ENCODE peak calls at places on chromosomes 7 and 10, in ten cellular contexts. G is heart right ventricle, Z is PC-9, H is WERI-Rb-1, Q is fibroblast of villous mesenchyme, X is Caco-2, K is heart left ventricle, V is HFF-Myc, M is DND-41, C is cardiac fibroblast. L is an unnamed sample.

GRCh38 chr10:27742195-27742925 is 3.3 kb downstream of the MKX start:
- DNase-seq in M (no peak), H (peak; percentile 38), C (peak; percentile 80), Q (peak; percentile 78), K (peak; percentile 83), Z (no peak), X (peak; percentile 94), G (peak; percentile 61), V (no peak), L (peak; percentile 57)

GRCh38 chr7:129741743-129742213 is 130.3 kb downstream of the NRF1 start:
- DNase-seq in V (no peak), C (no peak), M (no peak), H (peak; percentile 58), Z (no peak), X (no peak), Q (no peak), K (no peak), G (no peak), L (no peak)

GRCh38 chr10:12941966-12942365 is 59.5 kb downstream of the CCDC3 start:
- DNase-seq in C (no peak), V (no peak), M (no peak), Z (no peak), G (no peak), H (no peak), K (no peak), X (no peak), Q (peak; percentile 40), L (no peak)

GRCh38 chr10:63103971-63104409 is 29.1 kb upstream of the NRBF2 start:
- DNase-seq in H (no peak), Z (no peak), K (no peak), X (no peak), V (no peak), M (no peak), Q (no peak), G (no peak), C (no peak), L (no peak)

GRCh38 chr7:73885975-73886798 is 25.2 kb downstream of the TMEM270 start:
- DNase-seq in Z (no peak), K (peak; percentile 79), C (peak; percentile 77), X (no peak), G (no peak), M (no peak), V (no peak), H (no peak), Q (peak; percentile 35), L (no peak)

GRCh38 chr7:24936121-24936824 is 43.7 kb downstream of the OSBPL3 start:
- DNase-seq in H (no peak), Z (peak; percentile 61), C (no peak), V (no peak), X (no peak), Q (no peak), G (no peak), M (no peak), K (no peak), L (no peak)

GRCh38 chr10:104056619-104057273 is 28.9 kb downstream of the COL17A1 start:
- DNase-seq in H (no peak), Z (no peak), G (no peak), C (no peak), Q (no peak), X (no peak), V (no peak), M (no peak), K (no peak), L (no peak)

GRCh38 chr10:32317795-32318194 is 29.2 kb downstream of the EPC1 start:
- DNase-seq in M (no peak), G (no peak), X (no peak), Q (no peak), K (no peak), Z (no peak), V (no peak), C (no peak), H (no peak), L (no peak)

GRCh38 chr10:116729243-116729642 is 13.1 kb downstream of the HSPA12A start:
- DNase-seq in G (no peak), X (no peak), M (no peak), H (no peak), C (no peak), K (no peak), Q (no peak), V (no peak), Z (no peak), L (no peak)

GRCh38 chr7:84055904-84056615 is 138.5 kb downstream of the SEMA3A start:
- DNase-seq in H (no peak), Z (peak; percentile 64), X (no peak), K (no peak), G (no peak), Q (no peak), M (no peak), V (peak; percentile 38), C (no peak), L (no peak)

GRCh38 chr7:28573059-28573553 is 160.8 kb downstream of the CREB5 start:
- DNase-seq in Q (peak; percentile 64), V (peak; percentile 72), M (no peak), X (no peak), K (peak; percentile 58), H (no peak), C (peak; percentile 27), Z (peak; percentile 89), G (peak; percentile 58), L (no peak)

GRCh38 chr10:104300736-104301292 is 31.8 kb downstream of the GSTO2 start:
- DNase-seq in K (peak; percentile 90), X (no peak), V (peak; percentile 96), H (peak; percentile 96), Z (no peak), Q (peak; percentile 97), M (no peak), G (peak; percentile 85), C (peak; percentile 96), L (peak; percentile 97)

GRCh38 chr10:14626126-14626525 is 148.6 kb downstream of the FAM107B start:
- DNase-seq in M (no peak), H (no peak), Q (no peak), V (no peak), X (no peak), G (no peak), K (no peak), Z (no peak), C (no peak), L (no peak)

GRCh38 chr7:141631525-141631924 is 70.4 kb downstream of the DENND11 start:
- DNase-seq in C (no peak), H (no peak), K (no peak), Z (no peak), G (no peak), V (no peak), Q (no peak), X (no peak), M (no peak), L (no peak)

GRCh38 chr7:141634065-141634464 is 67.9 kb downstream of the DENND11 start:
- DNase-seq in H (no peak), C (no peak), K (no peak), Z (no peak), G (no peak), V (no peak), M (no peak), X (no peak), Q (no peak), L (no peak)

DNA sequence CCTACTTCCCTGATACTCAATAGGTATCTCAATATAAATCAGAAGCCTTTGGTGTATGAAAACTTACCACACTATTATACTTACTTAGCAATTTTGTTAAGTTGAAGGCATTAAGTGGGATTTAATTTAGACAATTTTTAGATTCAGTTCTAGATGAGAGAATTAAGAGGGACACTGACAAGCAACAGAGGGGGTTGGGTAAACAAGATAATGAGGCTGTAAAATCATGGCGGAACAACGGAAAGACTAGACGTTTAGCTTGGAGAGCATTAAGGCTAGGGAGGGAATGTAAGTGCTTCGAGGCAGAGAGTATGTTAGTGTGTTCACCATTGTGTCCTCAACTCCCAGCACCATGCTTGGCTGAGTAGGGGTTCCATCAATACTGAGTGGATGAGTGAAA is 71.3 kb downstream of the DENND11 start:
- DNase-seq in Z (no peak), K (no peak), G (no peak), Q (no peak), H (no peak), X (no peak), V (no peak), C (no peak), M (no peak), L (no peak)
- TF ChIP-seq CTCF in Z (no peak), K (no peak), G (no peak), Q (no peak), H (no peak), X (no peak), V (no peak), C (no peak), M (no peak), L (no peak)

DNA sequence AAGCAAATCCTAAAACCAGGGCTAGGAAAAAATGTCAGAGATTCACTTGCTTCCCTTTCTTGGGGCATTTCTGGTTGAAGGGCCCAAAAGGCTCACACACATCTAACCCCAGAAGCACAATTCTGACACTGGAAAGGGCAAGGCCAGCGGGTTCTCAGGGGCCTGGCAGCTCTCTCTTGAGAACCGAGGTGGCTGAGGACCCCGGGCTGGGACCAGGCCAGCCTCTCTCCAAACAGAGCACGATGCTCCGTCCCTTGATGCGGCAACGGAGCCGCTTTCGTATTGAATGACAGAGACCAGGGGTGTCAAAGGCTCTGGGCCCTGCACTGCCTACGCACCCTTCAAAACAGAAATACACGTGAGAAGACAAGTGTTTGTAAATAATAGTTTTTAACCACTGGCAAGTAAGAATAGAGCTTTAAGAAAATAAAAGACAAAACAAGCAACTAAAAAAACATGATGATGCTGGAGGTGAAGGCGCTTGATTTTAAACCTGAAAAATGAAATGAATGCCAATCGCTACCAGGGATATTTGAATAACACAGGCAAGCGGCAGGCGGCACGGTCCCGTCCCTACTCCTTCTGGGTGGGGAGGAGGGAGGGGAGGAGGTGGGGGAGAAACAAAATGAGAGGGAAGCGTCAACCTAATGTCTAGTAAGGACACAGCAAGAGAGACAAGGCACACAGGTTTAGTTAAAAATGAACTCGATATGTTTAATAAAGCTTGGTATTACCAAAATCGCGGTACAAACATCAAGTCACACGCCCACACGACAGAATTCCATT is 68.0 kb downstream of the SLC29A4 start:
- DNase-seq in G (no peak), V (no peak), C (no peak), K (no peak), Q (no peak), M (no peak), X (no peak), H (no peak), Z (no peak), L (no peak)
- H3K4me3 ChIP-seq in G (no peak overlapping the region), V (no peak overlapping the region), C (no peak overlapping the region), K (no peak overlapping the region), Q (no peak overlapping the region), M (no peak overlapping the region), X (no peak overlapping the region), H (no peak overlapping the region), Z (no peak overlapping the region), L (no peak overlapping the region)

DNA sequence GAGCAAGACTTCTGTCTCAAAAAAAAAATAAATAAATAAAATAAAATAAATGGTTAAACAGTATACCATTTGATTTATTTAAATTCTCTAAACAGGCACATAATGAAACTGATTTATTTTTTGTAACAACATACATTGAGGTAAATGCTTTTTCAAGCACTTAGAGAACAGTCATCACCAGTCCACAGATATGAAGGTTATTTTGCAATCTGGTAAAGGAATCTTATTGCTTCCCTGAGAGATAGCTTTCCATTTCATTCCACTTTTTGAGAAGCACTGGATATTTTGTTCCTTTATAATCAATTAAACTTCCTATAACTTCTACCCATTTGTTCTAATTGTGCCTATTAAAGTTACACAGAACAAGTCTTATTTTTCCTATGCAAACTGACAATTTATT is 5.2 kb downstream of the CEP55 start:
- DNase-seq in Z (no peak), H (no peak), C (no peak), G (no peak), M (no peak), X (no peak), V (no peak), Q (no peak), K (no peak), L (no peak)
- TF ChIP-seq CTCF in Z (no peak), H (no peak), C (no peak), G (no peak), M (no peak), X (no peak), V (no peak), Q (no peak), K (no peak), L (no peak)

GRCh38 chr10:73774637-73775036 is 7.2 kb upstream of the CHCHD1 start:
- DNase-seq in Q (peak; percentile 41), Z (peak; percentile 49), M (no peak), H (no peak), X (peak; percentile 27), K (no peak), V (no peak), G (no peak), C (peak; percentile 58), L (no peak)
- H3K4me3 ChIP-seq in Q (peak overlapping the region; percentile 14), Z (no peak overlapping the region), M (peak overlapping the region; percentile 63), H (peak overlapping the region; percentile 88), X (peak overlapping the region; percentile 91), K (peak overlapping the region; percentile 88), V (peak overlapping the region; percentile 65), G (no peak overlapping the region), C (peak overlapping the region; percentile 62), L (no peak overlapping the region)

L was measured in kidney epithelial cell.